ENCODE peak calls at places on chromosome 19, in eight cellular contexts. M, X, U, B, Q, O, C and V are unnamed samples.

GRCh38 chr19:3208317-3209207 is 15.9 kb upstream of the CELF5 start:
- DNase-seq in M (no peak), X (no peak), U (no peak), B (no peak), Q (no peak), O (no peak), C (no peak), V (no peak)

GRCh38 chr19:54026656-54027055 is 35.2 kb downstream of the CACNG6 start:
- DNase-seq in M (no peak), X (no peak), U (no peak), B (no peak), Q (no peak), O (no peak), C (no peak), V (no peak)

GRCh38 chr19:782195-783043 is 14.8 kb upstream of the PTBP1 start:
- DNase-seq in M (no peak), X (peak; percentile 86), U (no peak), B (no peak), Q (no peak), O (no peak), C (no peak), V (no peak)

GRCh38 chr19:28074773-28075172 is 1138.2 kb downstream of the UQCRFS1 start:
- DNase-seq in M (no peak), X (no peak), U (no peak), B (no peak), Q (no peak), O (no peak), C (no peak), V (no peak)

GRCh38 chr19:1513492-1514294 is 874 bp upstream of the ADAMTSL5 start:
- DNase-seq in M (no peak), X (peak; percentile 62), U (peak; percentile 78), B (peak; percentile 53), Q (no peak), O (no peak), C (no peak), V (no peak)

GRCh38 chr19:4910594-4911273 is 1.4 kb downstream of the UHRF1 start:
- DNase-seq in M (no peak), X (peak; percentile 80), U (no peak), B (no peak), Q (peak; percentile 57), O (no peak), C (no peak), V (no peak)

GRCh38 chr19:1252221-1252817 is 3.9 kb downstream of the MIDN start:
- DNase-seq in M (peak; percentile 96), X (peak; percentile 81), U (peak; percentile 75), B (peak; percentile 92), Q (peak; percentile 62), O (peak; percentile 94), C (peak; percentile 97), V (no peak)

GRCh38 chr19:53511933-53512374 is 26.0 kb upstream of the ZNF331 start:
- DNase-seq in M (peak; percentile 28), X (peak; percentile 63), U (peak; percentile 63), B (peak; percentile 40), Q (peak; percentile 47), O (peak; percentile 60), C (peak; percentile 74), V (peak; percentile 59)

GRCh38 chr19:19410553-19411550 is 5.4 kb downstream of the GATAD2A start:
- DNase-seq in M (no peak), X (no peak), U (no peak), B (no peak), Q (no peak), O (no peak), C (no peak), V (no peak)

GRCh38 chr19:41934849-41935374 is 6.7 kb upstream of the ERFL start:
- DNase-seq in M (peak; percentile 36), X (peak; percentile 65), U (peak; percentile 87), B (peak; percentile 58), Q (peak; percentile 28), O (peak; percentile 53), C (no peak), V (no peak)

GRCh38 chr19:30694156-30694555 is 322.0 kb downstream of the ZNF536 start:
- DNase-seq in M (no peak), X (no peak), U (no peak), B (no peak), Q (no peak), O (no peak), C (no peak), V (no peak)
- H3K4me3 ChIP-seq in M (no peak overlapping the region), X (no peak overlapping the region), U (no peak overlapping the region), B (no peak overlapping the region), Q (no peak overlapping the region), O (no peak overlapping the region), C (no peak overlapping the region), V (no peak overlapping the region)

DNA sequence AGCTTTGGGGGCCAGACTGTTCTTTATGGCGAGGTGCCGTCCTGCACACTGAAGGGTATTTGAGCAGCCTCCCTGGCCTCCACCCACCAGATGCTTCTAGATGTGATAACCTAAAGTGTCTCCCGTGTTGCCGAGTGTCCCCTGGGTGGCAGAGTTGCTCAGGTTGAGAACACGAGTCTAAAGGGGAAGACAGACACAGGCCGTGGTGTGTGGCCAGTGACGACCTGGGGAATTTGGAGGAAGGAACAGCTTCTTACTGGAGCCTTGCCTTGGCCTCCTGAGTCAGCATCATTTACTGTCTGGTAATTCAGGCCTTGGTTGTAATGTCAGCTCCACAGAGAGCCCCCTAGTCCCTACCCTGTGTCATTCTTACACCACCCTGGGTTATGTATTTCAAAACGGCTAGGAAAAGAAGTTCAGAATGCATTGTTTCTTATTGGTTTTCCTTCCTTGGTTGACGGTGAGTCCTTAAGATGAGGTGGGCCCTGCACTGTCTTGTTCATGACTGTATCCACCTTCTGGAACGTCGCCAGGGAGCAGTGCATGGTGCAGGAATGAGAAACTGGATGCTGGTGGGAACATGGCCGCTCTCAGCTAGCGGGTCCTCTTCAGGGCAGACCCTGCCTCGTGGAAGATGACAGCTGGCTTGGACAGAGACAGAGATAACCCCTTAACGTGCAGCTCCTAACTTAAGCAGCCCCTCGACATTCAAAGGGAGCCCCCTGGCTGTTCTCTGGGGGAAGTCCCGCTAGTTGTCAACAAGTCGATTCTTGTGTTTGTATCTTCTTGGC is 7.1 kb downstream of the SIN3B start:
- DNase-seq in M (peak; percentile 26), X (no peak), U (no peak), B (no peak), Q (peak; percentile 20), O (peak; percentile 30), C (no peak), V (no peak)
- TF ChIP-seq CTCF in M (no peak), X (no peak), U (no peak), B (no peak), Q (peak; percentile 44), O (no peak), C (no peak), V (no peak)

DNA sequence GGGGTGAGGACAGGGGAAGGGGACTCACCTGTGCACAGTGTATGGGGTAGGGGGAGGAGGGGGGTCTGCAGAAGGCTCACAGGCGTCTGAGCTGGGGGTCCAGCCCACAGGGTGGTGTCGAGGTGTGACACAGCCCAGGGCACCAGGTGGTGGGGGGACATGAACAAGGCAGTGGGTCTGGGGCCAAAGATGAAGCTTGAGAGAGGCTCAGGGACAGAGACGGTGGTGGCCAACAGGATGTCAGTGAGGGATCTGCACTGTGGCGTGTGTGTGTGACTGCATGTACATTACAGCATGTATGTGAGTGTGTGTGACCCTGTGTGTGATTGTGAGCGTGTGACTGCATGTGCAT is 1.7 kb downstream of the ADAMTS10 start:
- DNase-seq in M (no peak), X (no peak), U (no peak), B (no peak), Q (no peak), O (no peak), C (no peak), V (no peak)
- H3K4me3 ChIP-seq in M (peak overlapping the region; percentile 60), X (no peak overlapping the region), U (peak overlapping the region; percentile 97), B (peak overlapping the region; percentile 48), Q (peak overlapping the region; percentile 84), O (peak overlapping the region; percentile 44), C (peak overlapping the region; percentile 80), V (no peak overlapping the region)

GRCh38 chr19:48992571-48993174 is 436 bp downstream of the GYS1 start:
- DNase-seq in M (no peak), X (no peak), U (no peak), B (peak; percentile 47), Q (no peak), O (no peak), C (no peak), V (no peak)
- TF ChIP-seq CTCF in M (no peak), X (no peak), U (no peak), B (no peak), Q (no peak), O (no peak), C (no peak), V (no peak)

DNA sequence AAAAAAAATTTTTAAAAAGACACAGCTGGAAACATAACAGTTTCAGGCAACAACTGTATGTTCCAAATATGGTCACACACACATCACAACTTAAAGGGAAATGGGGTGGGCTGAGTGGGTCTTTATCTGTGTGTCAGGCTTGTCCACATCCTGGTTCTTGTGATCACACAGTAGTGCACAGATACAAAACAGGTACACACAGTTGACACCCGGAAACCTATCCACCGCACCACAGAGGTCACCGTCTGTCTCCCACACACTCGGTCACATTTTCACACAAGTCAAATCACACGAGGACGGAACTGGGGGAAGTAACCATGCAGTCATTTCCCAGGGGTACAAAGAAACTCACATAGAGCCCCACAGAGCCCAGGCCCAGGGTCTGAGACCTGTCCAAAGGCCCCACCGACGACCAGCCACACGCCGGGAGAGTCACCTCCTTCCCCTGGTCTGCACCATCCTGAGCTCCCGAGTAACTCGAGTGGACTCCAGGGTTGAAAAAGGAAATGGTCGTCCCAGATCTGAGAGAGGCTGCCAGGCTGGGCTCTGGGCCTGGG is 1.4 kb upstream of the PPAN start:
- DNase-seq in M (no peak), X (no peak), U (peak; percentile 81), B (no peak), Q (no peak), O (no peak), C (no peak), V (no peak)
- H3K4me3 ChIP-seq in M (no peak overlapping the region), X (no peak overlapping the region), U (peak overlapping the region; percentile 30), B (no peak overlapping the region), Q (no peak overlapping the region), O (no peak overlapping the region), C (no peak overlapping the region), V (no peak overlapping the region)

DNA sequence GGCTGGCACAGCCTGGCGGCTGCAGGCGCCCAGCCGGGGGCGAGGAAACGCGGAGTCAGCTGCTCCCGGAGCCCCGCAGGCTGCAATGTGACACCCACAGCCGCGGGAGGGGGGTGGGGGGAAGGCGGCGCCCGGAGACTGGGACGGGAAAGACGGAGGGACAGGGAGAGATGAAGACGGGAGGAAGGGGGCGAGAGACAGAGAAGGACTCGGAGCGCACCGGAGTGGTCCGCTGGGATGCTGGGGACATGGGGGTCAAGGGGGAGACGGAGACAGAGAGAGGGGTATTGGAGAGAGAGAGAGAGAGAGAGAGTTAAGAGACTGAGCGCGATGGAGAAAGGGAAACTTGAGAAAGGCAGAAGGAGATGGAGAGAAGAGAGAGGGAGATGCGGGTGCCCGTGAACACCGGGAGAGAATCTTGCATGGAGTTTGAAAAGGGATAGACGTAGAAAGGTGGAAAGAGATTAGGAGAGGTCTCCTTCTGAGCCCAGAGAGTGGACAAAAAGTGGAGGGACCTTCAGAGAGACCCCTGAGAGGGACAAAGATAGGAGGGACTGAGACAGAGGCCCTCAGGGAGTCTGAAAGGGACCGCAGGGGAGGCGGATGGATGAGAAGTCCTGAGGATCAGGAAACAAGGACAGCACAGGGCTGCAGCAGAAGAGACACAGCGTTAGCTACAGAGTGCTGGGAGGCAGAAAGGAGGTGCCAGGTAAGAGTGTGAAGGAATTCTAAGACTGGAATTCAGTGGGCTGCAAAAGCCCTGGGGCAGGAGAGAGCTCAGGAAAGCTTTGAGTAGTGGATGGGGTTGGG is 1.0 kb downstream of the SCN1B start:
- DNase-seq in M (no peak), X (peak; percentile 30), U (no peak), B (no peak), Q (no peak), O (no peak), C (no peak), V (no peak)
- TF ChIP-seq CTCF in M (no peak), X (no peak), U (no peak), B (no peak), Q (no peak), O (no peak), C (no peak), V (no peak)

GRCh38 chr19:34838753-34839431 is 65.9 kb upstream of the ZNF599 start:
- DNase-seq in M (no peak), X (no peak), U (no peak), B (no peak), Q (no peak), O (no peak), C (no peak), V (no peak)
- H3K4me3 ChIP-seq in M (no peak overlapping the region), X (no peak overlapping the region), U (no peak overlapping the region), B (peak overlapping the region; percentile 18), Q (no peak overlapping the region), O (no peak overlapping the region), C (no peak overlapping the region), V (no peak overlapping the region)